ENCODE peak calls at places on chromosomes 11 and 22, in eight cellular contexts. V is activated T-helper 2 cell treated with anti-CD3 and anti-CD28 coated beads, Interferon-gamma antibody, Interleukin-2, Interleukin-4, amounts not matched to agents 10 μg/mL and 5 μg/mL and 100 μg/mL, durations not matched to agents 14 hours and 24 hours and 36 hours; I is NCI-H1105 treated with DMSO at 0.1 percent for 48 hours; L is SIG-M5; J is natural killer cell treated with Interleukin-12 subunit alpha and Interleukin-12 subunit beta and Interleukin-15 and Interleukin-18, amount 100 ng/mL, for 72 hours; P is bronchial epithelial cell; R is omental fat pad; D is activated T-cell treated with anti-CD3 and anti-CD28 coated beads for 1 hour. C is an unnamed sample.
A peak's percentile ranks its signal among the peaks of the same experiment; 100 is the strongest.

GRCh38 chr11:95788921-95789505 is 569 bp downstream of the FAM76B start:
- DNase-seq in I (peak; percentile 24), L (no peak), V (no peak), J (peak; percentile 56), P (peak; percentile 5), R (no peak), D (peak; percentile 12), C (peak; percentile 7)

GRCh38 chr11:31940396-31941037 is 129.4 kb upstream of the PAX6 start:
- DNase-seq in R (no peak), P (no peak), I (no peak), V (no peak), L (no peak), J (no peak), D (no peak), C (no peak)

GRCh38 chr11:74783241-74783871 is 34.7 kb downstream of the RNF169 start:
- DNase-seq in L (peak; percentile 74), R (no peak), V (no peak), P (peak; percentile 80), D (no peak), J (no peak), I (no peak), C (no peak)

GRCh38 chr11:99865951-99866350 is 821.1 kb upstream of the ARHGAP42 start:
- DNase-seq in I (no peak), R (no peak), V (no peak), L (no peak), D (no peak), J (no peak), P (no peak), C (no peak)

GRCh38 chr11:2250485-2250884 is 19.9 kb downstream of the ASCL2 start:
- DNase-seq in D (no peak), I (no peak), J (no peak), R (no peak), V (no peak), L (no peak), P (no peak), C (no peak)

GRCh38 chr22:40176921-40177737 is 596 bp upstream of the TNRC6B start:
- DNase-seq in I (no peak), P (peak; percentile 68), J (peak; percentile 63), L (no peak), R (no peak), D (peak; percentile 47), V (peak; percentile 66), C (peak; percentile 19)

GRCh38 chr11:44463751-44464150 is 101.7 kb upstream of the CD82 start:
- DNase-seq in I (no peak), R (no peak), P (no peak), D (no peak), J (no peak), V (no peak), L (no peak), C (no peak)

GRCh38 chr11:8826901-8827560 is 84.0 kb upstream of the AKIP1 start:
- DNase-seq in J (no peak), P (peak; percentile 30), R (no peak), V (no peak), L (no peak), D (no peak), I (no peak), C (no peak)

GRCh38 chr11:120029321-120029720 is 108.6 kb downstream of the TRIM29 start:
- DNase-seq in V (no peak), I (no peak), L (no peak), D (no peak), R (no peak), P (no peak), J (no peak), C (no peak)

GRCh38 chr22:40685406-40685805 is 6.1 kb downstream of the MCHR1 start:
- DNase-seq in P (no peak), J (no peak), I (no peak), D (no peak), V (no peak), L (no peak), R (no peak), C (no peak)

GRCh38 chr22:50563410-50564160 is 866 bp upstream of the SYCE3 start:
- DNase-seq in I (no peak), V (no peak), R (no peak), L (no peak), J (no peak), D (no peak), P (no peak), C (no peak)

C was measured in naive thymus-derived CD8-positive, alpha-beta T cell.